ENCODE peak calls at places on chromosomes 13 and 19, in four cellular contexts. One of them, this sample, is unnamed.

GRCh38 chr13:68168448-68168847 is 938.3 kb upstream of the PCDH9 start:
- DNase-seq in GM06990: no peak
- DNase-seq in Peyer's patch: no peak
- DNase-seq in BE2C: no peak
- DNase-seq in this sample: no peak

GRCh38 chr19:1508507-1508856 is 4.3 kb downstream of the ADAMTSL5 start:
- DNase-seq in Peyer's patch: no peak
- DNase-seq in GM06990: no peak
- DNase-seq in BE2C: no peak
- DNase-seq in this sample: no peak

GRCh38 chr13:72181661-72182060 is 314.7 kb upstream of the DACH1 start:
- DNase-seq in BE2C: no peak
- DNase-seq in GM06990: no peak
- DNase-seq in Peyer's patch: no peak
- DNase-seq in this sample: no peak

GRCh38 chr19:55300821-55301458 is 17.1 kb downstream of the BRSK1 start:
- DNase-seq in GM06990: no peak
- DNase-seq in Peyer's patch: no peak
- DNase-seq in BE2C: no peak
- DNase-seq in this sample: no peak

GRCh38 chr19:13155472-13156284 is 5.5 kb downstream of the IER2 start:
- DNase-seq in BE2C: peak; percentile 74
- DNase-seq in Peyer's patch: peak; percentile 85
- DNase-seq in GM06990: peak; percentile 91
- DNase-seq in this sample: peak; percentile 96

GRCh38 chr19:10013316-10013715 is at the start of gene RDH8:
- DNase-seq in GM06990: no peak
- DNase-seq in BE2C: no peak
- DNase-seq in Peyer's patch: no peak
- DNase-seq in this sample: no peak

GRCh38 chr13:76213423-76213904 is 577.3 kb downstream of the LMO7 start:
- DNase-seq in GM06990: no peak
- DNase-seq in BE2C: no peak
- DNase-seq in Peyer's patch: no peak
- DNase-seq in this sample: no peak

GRCh38 chr19:44845286-44845611 is 848 bp upstream of the NECTIN2 start:
- DNase-seq in BE2C: no peak
- DNase-seq in GM06990: no peak
- DNase-seq in Peyer's patch: no peak
- DNase-seq in this sample: no peak

GRCh38 chr13:111642156-111642767 is 321.8 kb downstream of the TEX29 start:
- DNase-seq in BE2C: no peak
- DNase-seq in GM06990: no peak
- DNase-seq in Peyer's patch: no peak
- DNase-seq in this sample: no peak

GRCh38 chr19:45677351-45678230 is 9.6 kb downstream of the GIPR start:
- DNase-seq in Peyer's patch: peak; percentile 95
- DNase-seq in BE2C: peak; percentile 96
- DNase-seq in GM06990: peak; percentile 88
- DNase-seq in this sample: peak; percentile 82

GRCh38 chr19:5222821-5223321 is 117.7 kb downstream of the PTPRS start:
- DNase-seq in BE2C: no peak
- DNase-seq in GM06990: no peak
- DNase-seq in Peyer's patch: no peak
- DNase-seq in this sample: no peak

GRCh38 chr19:5228932-5229777 is 111.5 kb downstream of the PTPRS start:
- DNase-seq in GM06990: no peak
- DNase-seq in BE2C: peak; percentile 31
- DNase-seq in Peyer's patch: peak; percentile 34
- DNase-seq in this sample: no peak

GRCh38 chr19:5228490-5228889 is 112.1 kb downstream of the PTPRS start:
- DNase-seq in BE2C: no peak
- DNase-seq in Peyer's patch: no peak
- DNase-seq in GM06990: no peak
- DNase-seq in this sample: no peak

GRCh38 chr19:5224480-5224879 is 116.1 kb downstream of the PTPRS start:
- DNase-seq in GM06990: no peak
- DNase-seq in Peyer's patch: no peak
- DNase-seq in BE2C: no peak
- DNase-seq in this sample: no peak

GRCh38 chr19:5225486-5226345 is 114.9 kb downstream of the PTPRS start:
- DNase-seq in BE2C: peak; percentile 48
- DNase-seq in GM06990: no peak
- DNase-seq in Peyer's patch: no peak
- DNase-seq in this sample: peak; percentile 73
- TF ChIP-seq CTCF in BE2C: peak; percentile 61
- TF ChIP-seq CTCF in GM06990: peak; percentile 60
- TF ChIP-seq CTCF in Peyer's patch: no peak
- TF ChIP-seq CTCF in this sample: peak; percentile 52

DNA sequence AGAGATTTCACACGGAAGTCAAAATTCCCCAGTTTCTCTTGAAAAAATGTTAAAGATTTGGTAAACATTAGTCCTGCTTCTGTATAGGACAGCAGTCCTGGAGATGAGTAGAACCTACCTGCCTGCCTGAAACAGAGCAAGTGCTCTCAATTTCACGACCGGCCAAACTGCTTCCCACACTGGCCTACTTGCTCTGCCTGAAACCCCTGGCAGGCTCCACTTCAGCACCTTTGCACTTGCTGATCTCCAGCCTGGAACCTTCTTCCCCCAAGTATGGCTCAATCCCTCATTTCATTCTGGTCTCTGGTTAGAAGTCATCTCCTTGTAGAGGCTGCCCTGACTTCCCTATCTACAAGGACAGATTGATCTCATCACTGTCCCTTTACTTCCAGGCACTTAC is 271.4 kb downstream of the DLEU7 start:
- DNase-seq in BE2C: no peak
- DNase-seq in GM06990: no peak
- DNase-seq in Peyer's patch: no peak
- DNase-seq in this sample: no peak
- TF ChIP-seq CTCF in BE2C: no peak
- TF ChIP-seq CTCF in GM06990: no peak
- TF ChIP-seq CTCF in Peyer's patch: no peak
- TF ChIP-seq CTCF in this sample: no peak

DNA sequence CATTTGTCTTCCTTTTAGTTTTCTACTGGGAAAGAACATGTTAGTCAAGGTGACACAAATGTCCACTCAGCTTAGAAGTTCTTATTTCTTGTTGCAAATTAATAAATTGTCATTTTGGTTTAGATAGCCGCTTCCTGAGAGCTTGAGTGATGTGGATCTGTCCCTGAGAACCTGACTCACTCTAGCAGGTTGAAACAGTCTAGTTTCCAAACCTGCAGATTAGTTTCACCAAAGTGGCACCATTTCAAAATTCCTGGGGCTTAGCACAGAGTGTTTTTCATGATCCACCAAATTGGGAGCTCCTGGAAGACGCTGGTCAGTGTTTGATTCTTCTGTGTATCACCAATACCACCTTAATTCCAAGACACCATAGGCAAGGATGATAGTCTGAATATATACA is 119.4 kb upstream of the TSC22D1 start:
- DNase-seq in GM06990: no peak
- DNase-seq in BE2C: no peak
- DNase-seq in Peyer's patch: no peak
- DNase-seq in this sample: no peak
- TF ChIP-seq CTCF in GM06990: no peak
- TF ChIP-seq CTCF in BE2C: no peak
- TF ChIP-seq CTCF in Peyer's patch: no peak
- TF ChIP-seq CTCF in this sample: no peak

GRCh38 chr19:8441725-8442544 is 2.8 kb upstream of the HNRNPM start:
- DNase-seq in BE2C: no peak
- DNase-seq in GM06990: no peak
- DNase-seq in Peyer's patch: no peak
- DNase-seq in this sample: no peak
- TF ChIP-seq CTCF in BE2C: no peak
- TF ChIP-seq CTCF in GM06990: no peak
- TF ChIP-seq CTCF in Peyer's patch: no peak
- TF ChIP-seq CTCF in this sample: no peak

DNA sequence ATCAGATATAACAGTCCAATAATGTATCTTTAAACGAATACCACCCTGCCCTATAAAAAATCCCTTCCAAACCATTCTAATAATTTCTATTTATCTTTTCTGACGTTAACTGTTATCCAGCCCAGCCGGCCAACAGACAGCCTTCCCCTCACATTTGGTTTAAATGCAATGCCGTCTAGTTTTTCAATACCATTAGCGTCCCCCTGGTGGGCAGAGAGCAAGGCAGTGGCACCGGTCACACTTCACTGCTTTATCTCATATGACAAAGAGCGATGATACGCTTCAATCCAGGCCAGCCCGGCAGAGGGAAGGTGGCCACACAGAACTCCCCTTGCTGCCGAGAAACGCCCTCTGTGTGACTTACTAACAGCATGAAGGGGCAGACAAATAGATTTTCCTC is 402.1 kb upstream of the ZNF507 start:
- DNase-seq in BE2C: peak; percentile 32
- DNase-seq in GM06990: no peak
- DNase-seq in Peyer's patch: no peak
- DNase-seq in this sample: peak; percentile 57
- TF ChIP-seq CTCF in BE2C: no peak
- TF ChIP-seq CTCF in GM06990: no peak
- TF ChIP-seq CTCF in Peyer's patch: no peak
- TF ChIP-seq CTCF in this sample: no peak

GRCh38 chr19:16497042-16497441 is 848 bp downstream of the C19orf44 start:
- DNase-seq in BE2C: no peak
- DNase-seq in Peyer's patch: no peak
- DNase-seq in GM06990: no peak
- DNase-seq in this sample: no peak

GRCh38 chr19:16496613-16496983 is 404 bp downstream of the C19orf44 start:
- DNase-seq in GM06990: no peak
- DNase-seq in BE2C: no peak
- DNase-seq in Peyer's patch: peak; percentile 49
- DNase-seq in this sample: no peak

GRCh38 chr19:16497837-16498236 is 1.6 kb downstream of the C19orf44 start:
- DNase-seq in GM06990: no peak
- DNase-seq in BE2C: no peak
- DNase-seq in Peyer's patch: no peak
- DNase-seq in this sample: no peak

GRCh38 chr19:16495982-16496612 is at the start of the genes C19orf44 and CALR3:
- DNase-seq in GM06990: peak; percentile 99
- DNase-seq in BE2C: peak; percentile 98
- DNase-seq in Peyer's patch: peak; percentile 99
- DNase-seq in this sample: peak; percentile 98
- TF ChIP-seq CTCF in GM06990: no peak
- TF ChIP-seq CTCF in BE2C: peak; percentile 21
- TF ChIP-seq CTCF in Peyer's patch: no peak
- TF ChIP-seq CTCF in this sample: no peak

DNA sequence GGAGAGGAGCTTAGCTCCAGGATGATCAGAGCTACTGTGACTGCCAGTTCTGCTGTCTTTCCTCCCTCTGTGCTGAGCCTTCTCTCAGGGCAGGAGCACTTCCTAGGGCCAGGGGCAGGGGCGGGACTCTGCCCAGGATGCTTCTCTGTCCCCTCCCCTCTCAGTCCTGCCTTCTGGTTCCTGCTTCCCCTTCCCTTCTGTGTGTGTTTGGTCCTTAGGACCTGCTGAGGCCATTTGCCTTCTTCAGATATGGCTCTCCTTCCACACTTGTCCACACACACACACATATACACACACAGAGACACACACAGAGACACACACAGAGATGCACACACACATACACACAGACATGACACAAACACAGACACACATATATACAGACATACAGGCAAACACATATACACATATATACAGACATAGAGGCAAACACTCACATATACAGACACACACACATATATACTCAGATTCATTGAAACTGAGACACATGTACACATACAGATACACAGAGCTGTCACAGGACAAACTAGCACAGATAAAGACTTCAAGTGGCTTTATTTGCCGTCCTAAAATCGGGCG is 22.0 kb upstream of the CD177 start:
- DNase-seq in Peyer's patch: no peak
- DNase-seq in GM06990: no peak
- DNase-seq in BE2C: no peak
- DNase-seq in this sample: no peak
- TF ChIP-seq CTCF in Peyer's patch: no peak
- TF ChIP-seq CTCF in GM06990: no peak
- TF ChIP-seq CTCF in BE2C: no peak
- TF ChIP-seq CTCF in this sample: no peak

DNA sequence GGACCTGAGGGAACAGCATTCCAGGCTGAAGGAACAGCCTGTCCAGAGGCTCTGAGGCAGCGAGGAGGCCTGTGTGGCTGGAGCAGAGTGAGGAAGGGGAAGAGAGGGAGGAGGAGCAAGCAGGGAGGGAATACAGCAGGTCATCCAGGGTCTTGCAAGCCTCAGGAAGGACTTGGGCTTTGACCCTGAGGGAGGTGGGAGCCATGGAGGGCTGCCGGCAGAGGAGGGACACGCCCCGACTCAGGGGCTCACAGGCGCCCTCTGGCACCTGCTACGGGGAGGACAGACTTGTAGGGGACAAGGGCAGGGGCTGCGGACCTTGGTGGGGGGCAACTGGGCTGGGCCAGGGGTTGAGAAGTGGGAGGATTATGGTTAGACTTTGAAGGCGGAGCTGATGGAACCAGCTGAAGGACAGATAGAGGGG is 4.7 kb downstream of the TINCR start:
- DNase-seq in BE2C: no peak
- DNase-seq in Peyer's patch: no peak
- DNase-seq in GM06990: no peak
- DNase-seq in this sample: no peak
- TF ChIP-seq CTCF in BE2C: peak; percentile 30
- TF ChIP-seq CTCF in Peyer's patch: no peak
- TF ChIP-seq CTCF in GM06990: no peak
- TF ChIP-seq CTCF in this sample: no peak